ENCODE peak calls at places on chromosomes 13 and 19, in six cellular contexts. B is hepatic stellate cell, K is uterus, R is activated T-cell treated with anti-CD3 and anti-CD28 coated beads for 4 hours, J is H1, V is heart left ventricle. D is an unnamed sample.

GRCh38 chr13:101144808-101145419 is 271.4 kb downstream of the NALCN start:
- DNase-seq in B (no peak), K (no peak), R (peak; percentile 2), J (no peak), V (no peak), D (peak; percentile 30)

GRCh38 chr19:40219721-40220276 is 1.6 kb upstream of the TTC9B start:
- DNase-seq in B (peak; percentile 79), K (no peak), R (no peak), J (no peak), V (no peak), D (no peak)

GRCh38 chr19:14563989-14564650 is 7.7 kb downstream of the NDUFB7 start:
- DNase-seq in B (no peak), K (no peak), R (no peak), J (peak; percentile 89), V (no peak), D (no peak)

GRCh38 chr13:110323172-110323851 is 16.2 kb downstream of the COL4A2 start:
- DNase-seq in B (peak; percentile 84), K (no peak), R (no peak), J (no peak), V (no peak), D (no peak)

GRCh38 chr19:7126132-7126531 is 56.6 kb downstream of the ZNF557 start:
- DNase-seq in B (no peak), K (no peak), R (no peak), J (no peak), V (no peak), D (no peak)

GRCh38 chr19:16067205-16067938 is 8.9 kb upstream of the TPM4 start:
- DNase-seq in B (peak; percentile 82), K (peak; percentile 88), R (no peak), J (no peak), V (no peak), D (no peak)

GRCh38 chr13:41547253-41548000 is 90.1 kb downstream of the RGCC start:
- DNase-seq in B (no peak), K (peak; percentile 46), R (no peak), J (no peak), V (peak; percentile 62), D (no peak)

GRCh38 chr13:23618341-23618740 is 48.1 kb downstream of the TNFRSF19 start:
- DNase-seq in B (peak; percentile 57), K (no peak), R (no peak), J (no peak), V (no peak), D (no peak)

GRCh38 chr19:29587518-29587986 is 18.5 kb upstream of the POP4 start:
- DNase-seq in B (no peak), K (no peak), R (peak; percentile 29), J (no peak), V (no peak), D (no peak)

GRCh38 chr13:49443327-49443688 is 556 bp downstream of the CAB39L start:
- DNase-seq in B (peak; percentile 31), K (no peak), R (no peak), J (no peak), V (no peak), D (no peak)

D was measured in NCI-H187 treated with DMSO at 0.1 percent for 48 hours.